ENCODE peak calls at places on chromosomes 6 and 20, in seven cellular contexts. One of them, this sample, is unnamed.

GRCh38 chr6:727796-728195 is 34.9 kb upstream of the EXOC2 start:
- DNase-seq in tibial artery: no peak
- DNase-seq in AG10803: no peak
- DNase-seq in fibroblast of the aortic adventitia: no peak
- DNase-seq in GM12864: no peak
- DNase-seq in OCI-LY7: no peak
- DNase-seq in AG04450: no peak
- DNase-seq in this sample: no peak

GRCh38 chr20:38751360-38751976 is 3.2 kb downstream of the ACTR5 start:
- DNase-seq in AG04450: no peak
- DNase-seq in AG10803: peak
- DNase-seq in tibial artery: no peak
- DNase-seq in fibroblast of the aortic adventitia: peak
- DNase-seq in GM12864: no peak
- DNase-seq in OCI-LY7: peak
- DNase-seq in this sample: no peak

GRCh38 chr6:21679761-21680265 is 86.3 kb downstream of the SOX4 start:
- DNase-seq in GM12864: no peak
- DNase-seq in AG04450: peak
- DNase-seq in AG10803: peak
- DNase-seq in tibial artery: no peak
- DNase-seq in OCI-LY7: no peak
- DNase-seq in fibroblast of the aortic adventitia: peak
- DNase-seq in this sample: peak

GRCh38 chr6:55636406-55637102 is 57.6 kb upstream of the HMGCLL1 start:
- DNase-seq in tibial artery: no peak
- DNase-seq in fibroblast of the aortic adventitia: peak
- DNase-seq in AG10803: no peak
- DNase-seq in AG04450: peak
- DNase-seq in GM12864: no peak
- DNase-seq in OCI-LY7: no peak
- DNase-seq in this sample: peak

GRCh38 chr6:132132911-132133639 is 181.9 kb upstream of the CCN2 start:
- DNase-seq in GM12864: no peak
- DNase-seq in fibroblast of the aortic adventitia: peak
- DNase-seq in AG10803: peak
- DNase-seq in OCI-LY7: no peak
- DNase-seq in AG04450: no peak
- DNase-seq in tibial artery: peak
- DNase-seq in this sample: peak

GRCh38 chr6:29965873-29966601 is 23.7 kb downstream of the HLA-A start:
- DNase-seq in GM12864: peak
- DNase-seq in AG04450: no peak
- DNase-seq in fibroblast of the aortic adventitia: peak
- DNase-seq in AG10803: peak
- DNase-seq in OCI-LY7: peak
- DNase-seq in tibial artery: peak
- DNase-seq in this sample: no peak

GRCh38 chr6:142400495-142400894 is 98.7 kb downstream of the ADGRG6 start:
- DNase-seq in GM12864: no peak
- DNase-seq in AG04450: no peak
- DNase-seq in OCI-LY7: no peak
- DNase-seq in AG10803: no peak
- DNase-seq in fibroblast of the aortic adventitia: peak
- DNase-seq in tibial artery: no peak
- DNase-seq in this sample: no peak

GRCh38 chr6:133894795-133895401 is 6.0 kb downstream of the TCF21 start:
- DNase-seq in AG10803: peak
- DNase-seq in GM12864: no peak
- DNase-seq in AG04450: peak
- DNase-seq in tibial artery: no peak
- DNase-seq in fibroblast of the aortic adventitia: peak
- DNase-seq in OCI-LY7: no peak
- DNase-seq in this sample: no peak

GRCh38 chr6:4585682-4586468 is 190.3 kb upstream of the CDYL start:
- DNase-seq in GM12864: no peak
- DNase-seq in OCI-LY7: no peak
- DNase-seq in fibroblast of the aortic adventitia: no peak
- DNase-seq in AG10803: no peak
- DNase-seq in AG04450: no peak
- DNase-seq in tibial artery: no peak
- DNase-seq in this sample: no peak

GRCh38 chr20:38098952-38099351 is 65.4 kb downstream of the RPRD1B start:
- DNase-seq in tibial artery: no peak
- DNase-seq in GM12864: no peak
- DNase-seq in OCI-LY7: no peak
- DNase-seq in fibroblast of the aortic adventitia: no peak
- DNase-seq in AG04450: no peak
- DNase-seq in AG10803: no peak
- DNase-seq in this sample: no peak

GRCh38 chr6:91816335-91816734 is 1229.5 kb upstream of the MAP3K7 start:
- DNase-seq in AG04450: no peak
- DNase-seq in GM12864: no peak
- DNase-seq in AG10803: no peak
- DNase-seq in fibroblast of the aortic adventitia: no peak
- DNase-seq in OCI-LY7: no peak
- DNase-seq in tibial artery: no peak
- DNase-seq in this sample: no peak

GRCh38 chr6:38110407-38111025 is 291.0 kb downstream of the ZFAND3 start:
- DNase-seq in AG10803: peak
- DNase-seq in GM12864: no peak
- DNase-seq in fibroblast of the aortic adventitia: no peak
- DNase-seq in AG04450: no peak
- DNase-seq in OCI-LY7: no peak
- DNase-seq in tibial artery: no peak
- DNase-seq in this sample: no peak

GRCh38 chr6:138795809-138796469 is at the start of gene ECT2L:
- DNase-seq in AG04450: no peak
- DNase-seq in GM12864: no peak
- DNase-seq in AG10803: peak
- DNase-seq in OCI-LY7: no peak
- DNase-seq in fibroblast of the aortic adventitia: peak
- DNase-seq in tibial artery: peak
- DNase-seq in this sample: no peak

GRCh38 chr6:15044146-15044882 is 201.6 kb upstream of the JARID2 start:
- DNase-seq in AG04450: no peak
- DNase-seq in tibial artery: no peak
- DNase-seq in OCI-LY7: no peak
- DNase-seq in AG10803: no peak
- DNase-seq in GM12864: no peak
- DNase-seq in fibroblast of the aortic adventitia: no peak
- DNase-seq in this sample: no peak

DNA sequence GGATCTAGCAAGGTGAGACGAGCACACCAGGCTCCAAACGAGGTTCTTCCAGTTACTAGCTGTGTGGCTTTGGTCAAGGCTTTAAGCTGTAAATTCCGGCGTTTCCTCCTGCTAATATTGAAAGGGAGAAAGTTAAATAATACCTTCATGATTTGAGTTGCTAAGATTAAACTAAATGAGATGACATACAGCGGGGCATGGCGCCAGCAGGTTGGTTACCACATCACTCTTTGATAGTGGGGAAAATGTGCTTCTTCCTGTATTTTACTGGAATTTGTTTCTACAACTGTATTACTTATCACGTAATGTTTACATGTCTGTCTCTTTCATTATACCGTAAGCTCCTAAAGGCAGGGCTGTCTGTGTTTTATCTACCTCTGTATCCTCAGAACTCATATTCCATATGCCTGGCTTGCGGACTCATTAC is 574 bp downstream of the PPIL1 start:
- DNase-seq in AG10803: peak
- DNase-seq in AG04450: no peak
- DNase-seq in fibroblast of the aortic adventitia: peak
- DNase-seq in OCI-LY7: no peak
- DNase-seq in GM12864: no peak
- DNase-seq in tibial artery: no peak
- DNase-seq in this sample: no peak
- H3K4me3 ChIP-seq in AG10803: peak
- H3K4me3 ChIP-seq in AG04450: peak
- H3K4me3 ChIP-seq in fibroblast of the aortic adventitia: peak
- H3K4me3 ChIP-seq in OCI-LY7: peak
- H3K4me3 ChIP-seq in GM12864: peak
- H3K4me3 ChIP-seq in tibial artery: peak
- H3K4me3 ChIP-seq in this sample: peak

GRCh38 chr6:158665332-158665731 is 15.5 kb downstream of the SYTL3 start:
- DNase-seq in tibial artery: no peak
- DNase-seq in AG04450: no peak
- DNase-seq in AG10803: no peak
- DNase-seq in OCI-LY7: no peak
- DNase-seq in fibroblast of the aortic adventitia: no peak
- DNase-seq in GM12864: no peak
- DNase-seq in this sample: no peak

GRCh38 chr6:158668707-158669103 is 18.9 kb downstream of the SYTL3 start:
- DNase-seq in OCI-LY7: no peak
- DNase-seq in tibial artery: no peak
- DNase-seq in AG04450: no peak
- DNase-seq in AG10803: no peak
- DNase-seq in GM12864: no peak
- DNase-seq in fibroblast of the aortic adventitia: no peak
- DNase-seq in this sample: no peak

GRCh38 chr6:158667360-158667981 is 17.6 kb downstream of the SYTL3 start:
- DNase-seq in GM12864: no peak
- DNase-seq in AG10803: no peak
- DNase-seq in fibroblast of the aortic adventitia: no peak
- DNase-seq in tibial artery: no peak
- DNase-seq in OCI-LY7: no peak
- DNase-seq in AG04450: no peak
- DNase-seq in this sample: no peak

GRCh38 chr6:158669145-158670035 is 19.5 kb downstream of the SYTL3 start:
- DNase-seq in tibial artery: no peak
- DNase-seq in GM12864: no peak
- DNase-seq in AG04450: no peak
- DNase-seq in OCI-LY7: no peak
- DNase-seq in fibroblast of the aortic adventitia: no peak
- DNase-seq in AG10803: peak
- DNase-seq in this sample: no peak

GRCh38 chr6:158666637-158667359 is 16.9 kb downstream of the SYTL3 start:
- DNase-seq in AG10803: peak
- DNase-seq in fibroblast of the aortic adventitia: peak
- DNase-seq in tibial artery: no peak
- DNase-seq in AG04450: no peak
- DNase-seq in OCI-LY7: no peak
- DNase-seq in GM12864: no peak
- DNase-seq in this sample: peak
- H3K4me3 ChIP-seq in AG10803: no peak
- H3K4me3 ChIP-seq in fibroblast of the aortic adventitia: no peak
- H3K4me3 ChIP-seq in tibial artery: no peak
- H3K4me3 ChIP-seq in AG04450: no peak
- H3K4me3 ChIP-seq in OCI-LY7: no peak
- H3K4me3 ChIP-seq in GM12864: no peak
- H3K4me3 ChIP-seq in this sample: no peak

DNA sequence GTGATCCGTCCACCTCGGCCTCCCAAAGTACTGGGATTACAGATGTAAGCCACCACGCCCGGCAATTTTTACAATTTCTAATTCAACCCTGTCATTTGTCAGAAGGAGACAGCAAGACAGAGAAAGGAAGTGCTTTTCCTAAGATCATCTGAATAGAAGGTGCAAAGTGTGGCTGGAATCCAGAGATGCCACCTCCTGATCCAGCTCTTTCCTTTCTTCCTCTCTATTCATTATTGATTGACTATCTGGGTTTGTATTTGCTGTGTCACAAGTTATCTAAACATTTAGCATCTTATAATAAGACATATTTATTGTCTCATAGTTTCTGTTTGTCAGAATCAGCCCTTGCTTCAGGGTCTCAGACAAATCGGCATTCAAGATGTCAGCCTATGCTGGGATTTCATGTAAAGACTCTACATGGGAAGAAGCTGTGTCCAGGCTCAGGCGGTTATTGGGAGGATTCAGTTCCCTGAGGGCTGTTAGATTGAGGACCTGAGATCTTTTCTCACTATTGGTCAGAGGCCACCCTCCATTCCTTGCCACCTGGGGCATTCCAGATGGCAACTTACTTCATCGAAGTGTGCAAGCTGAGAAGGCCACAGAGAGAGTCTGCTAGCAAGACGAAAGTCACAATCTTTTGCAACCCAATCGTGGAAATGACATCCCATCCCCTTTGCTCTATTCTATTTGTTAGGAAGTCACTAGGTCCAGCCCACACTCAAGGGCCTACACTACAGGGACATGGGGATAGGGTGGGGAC is 217.5 kb downstream of the BCAS1 start:
- DNase-seq in GM12864: no peak
- DNase-seq in AG04450: no peak
- DNase-seq in OCI-LY7: no peak
- DNase-seq in AG10803: no peak
- DNase-seq in tibial artery: no peak
- DNase-seq in fibroblast of the aortic adventitia: no peak
- DNase-seq in this sample: no peak
- H3K4me3 ChIP-seq in GM12864: no peak
- H3K4me3 ChIP-seq in AG04450: no peak
- H3K4me3 ChIP-seq in OCI-LY7: no peak
- H3K4me3 ChIP-seq in AG10803: no peak
- H3K4me3 ChIP-seq in tibial artery: no peak
- H3K4me3 ChIP-seq in fibroblast of the aortic adventitia: no peak
- H3K4me3 ChIP-seq in this sample: no peak

GRCh38 chr6:145669627-145670034 is 65.7 kb downstream of the EPM2A start:
- DNase-seq in tibial artery: no peak
- DNase-seq in fibroblast of the aortic adventitia: peak
- DNase-seq in AG04450: peak
- DNase-seq in OCI-LY7: no peak
- DNase-seq in AG10803: peak
- DNase-seq in GM12864: no peak
- DNase-seq in this sample: peak
- H3K4me3 ChIP-seq in tibial artery: no peak
- H3K4me3 ChIP-seq in fibroblast of the aortic adventitia: no peak
- H3K4me3 ChIP-seq in AG04450: no peak
- H3K4me3 ChIP-seq in OCI-LY7: no peak
- H3K4me3 ChIP-seq in AG10803: no peak
- H3K4me3 ChIP-seq in GM12864: no peak
- H3K4me3 ChIP-seq in this sample: no peak

GRCh38 chr6:145815351-145815772 is 767 bp upstream of the FBXO30 start:
- DNase-seq in AG10803: peak
- DNase-seq in tibial artery: no peak
- DNase-seq in AG04450: no peak
- DNase-seq in GM12864: no peak
- DNase-seq in OCI-LY7: no peak
- DNase-seq in fibroblast of the aortic adventitia: no peak
- DNase-seq in this sample: no peak

GRCh38 chr6:145814501-145815350 is at the start of gene FBXO30:
- DNase-seq in fibroblast of the aortic adventitia: peak
- DNase-seq in AG10803: peak
- DNase-seq in GM12864: peak
- DNase-seq in AG04450: peak
- DNase-seq in tibial artery: peak
- DNase-seq in OCI-LY7: peak
- DNase-seq in this sample: peak

GRCh38 chr6:145814035-145814500 is 527 bp downstream of the FBXO30 start:
- DNase-seq in tibial artery: no peak
- DNase-seq in GM12864: no peak
- DNase-seq in OCI-LY7: peak
- DNase-seq in AG04450: no peak
- DNase-seq in fibroblast of the aortic adventitia: no peak
- DNase-seq in AG10803: peak
- DNase-seq in this sample: no peak

GRCh38 chr6:145816392-145816791 is 1.8 kb upstream of the FBXO30 start:
- DNase-seq in GM12864: no peak
- DNase-seq in OCI-LY7: peak
- DNase-seq in AG04450: no peak
- DNase-seq in AG10803: no peak
- DNase-seq in tibial artery: no peak
- DNase-seq in fibroblast of the aortic adventitia: no peak
- DNase-seq in this sample: no peak

GRCh38 chr6:145815875-145816274 is 1.3 kb upstream of the FBXO30 start:
- DNase-seq in fibroblast of the aortic adventitia: no peak
- DNase-seq in OCI-LY7: peak
- DNase-seq in AG10803: no peak
- DNase-seq in AG04450: no peak
- DNase-seq in tibial artery: no peak
- DNase-seq in GM12864: no peak
- DNase-seq in this sample: no peak
- H3K4me3 ChIP-seq in fibroblast of the aortic adventitia: peak
- H3K4me3 ChIP-seq in OCI-LY7: peak
- H3K4me3 ChIP-seq in AG10803: peak
- H3K4me3 ChIP-seq in AG04450: peak
- H3K4me3 ChIP-seq in tibial artery: peak
- H3K4me3 ChIP-seq in GM12864: peak
- H3K4me3 ChIP-seq in this sample: peak

This sample was measured in skeletal muscle cell.